ENCODE peak calls at places on chromosomes 7 and 10, in seven cellular contexts. A is occipital lobe; D is NCI-H345; J is PC-9; L is activated CD4-positive, alpha-beta T cell treated with anti-CD3 and anti-CD28 coated beads for 4 hours; R is tibial artery; B is OCI-M1. Q is an unnamed sample.
A peak's percentile ranks its signal among the peaks of the same experiment; 100 is the strongest.

GRCh38 chr7:1510780-1511154 is 6.6 kb upstream of the INTS1 start:
- DNase-seq in A (no peak), D (no peak), J (no peak), L (no peak), R (no peak), B (no peak), Q (no peak)

GRCh38 chr10:96230527-96230926 is 40.8 kb downstream of the BLNK start:
- DNase-seq in A (no peak), D (no peak), J (no peak), L (no peak), R (no peak), B (no peak), Q (no peak)

GRCh38 chr10:7986851-7987250 is 67.6 kb upstream of the GATA3 start:
- DNase-seq in A (no peak), D (no peak), J (no peak), L (no peak), R (no peak), B (peak; percentile 76), Q (no peak)

GRCh38 chr7:159025161-159025779 is 119.4 kb downstream of the VIPR2 start:
- DNase-seq in A (no peak), D (no peak), J (no peak), L (no peak), R (peak; percentile 59), B (peak; percentile 24), Q (no peak)

GRCh38 chr7:151152935-151153513 is 14.5 kb downstream of the GBX1 start:
- DNase-seq in A (no peak), D (no peak), J (no peak), L (no peak), R (no peak), B (no peak), Q (no peak)

GRCh38 chr7:5143106-5143505 is 46.9 kb upstream of the WIPI2 start:
- DNase-seq in A (peak; percentile 23), D (no peak), J (no peak), L (peak; percentile 43), R (no peak), B (no peak), Q (no peak)

GRCh38 chr7:157139142-157140117 is 704 bp downstream of the UBE3C start:
- DNase-seq in A (no peak), D (peak; percentile 4), J (no peak), L (peak; percentile 47), R (peak; percentile 76), B (peak; percentile 20), Q (no peak)

GRCh38 chr7:124462249-124462648 is 303.3 kb downstream of the GPR37 start:
- DNase-seq in A (no peak), D (no peak), J (no peak), L (no peak), R (no peak), B (no peak), Q (no peak)

GRCh38 chr7:33500590-33500989 is 371.2 kb downstream of the BBS9 start:
- DNase-seq in A (no peak), D (no peak), J (no peak), L (no peak), R (no peak), B (no peak), Q (no peak)

GRCh38 chr10:86648706-86649426 is 5.5 kb upstream of the OPN4 start:
- DNase-seq in A (no peak), D (no peak), J (peak; percentile 75), L (no peak), R (peak; percentile 83), B (no peak), Q (peak; percentile 82)

GRCh38 chr7:96953676-96954513 is 51.5 kb upstream of the DLX6 start:
- DNase-seq in A (no peak), D (no peak), J (no peak), L (no peak), R (no peak), B (no peak), Q (no peak)

GRCh38 chr10:31980471-31980870 is 51.8 kb upstream of the ARHGAP12 start:
- DNase-seq in A (no peak), D (no peak), J (no peak), L (no peak), R (no peak), B (no peak), Q (no peak)

GRCh38 chr10:86888585-86889381 is 68.6 kb downstream of the MMRN2 start:
- DNase-seq in A (no peak), D (no peak), J (no peak), L (no peak), R (no peak), B (peak; percentile 89), Q (peak; percentile 31)

GRCh38 chr10:71812913-71813590 is 38.0 kb downstream of the PSAP start:
- DNase-seq in A (no peak), D (no peak), J (no peak), L (no peak), R (no peak), B (no peak), Q (no peak)

GRCh38 chr7:39609084-39609461 is 14.3 kb upstream of the RALA start:
- DNase-seq in A (no peak), D (no peak), J (no peak), L (no peak), R (no peak), B (no peak), Q (no peak)

GRCh38 chr10:27158421-27158820 is 3.3 kb downstream of the MASTL start:
- DNase-seq in A (no peak), D (no peak), J (no peak), L (no peak), R (no peak), B (no peak), Q (no peak)

GRCh38 chr7:151850484-151851159 is 26.3 kb downstream of the PRKAG2 start:
- DNase-seq in A (no peak), D (no peak), J (no peak), L (no peak), R (no peak), B (no peak), Q (no peak)

GRCh38 chr10:81309041-81309552 is 565.9 kb upstream of the NRG3 start:
- DNase-seq in A (no peak), D (no peak), J (no peak), L (no peak), R (no peak), B (no peak), Q (no peak)

GRCh38 chr7:47293884-47294568 is 287.9 kb downstream of the TNS3 start:
- DNase-seq in A (no peak), D (no peak), J (no peak), L (no peak), R (no peak), B (no peak), Q (no peak)

GRCh38 chr7:528451-528850 is 8.8 kb upstream of the PDGFA start:
- DNase-seq in A (no peak), D (no peak), J (no peak), L (no peak), R (no peak), B (no peak), Q (no peak)

GRCh38 chr7:150631084-150631824 is 931 bp downstream of the GIMAP6 start:
- DNase-seq in A (no peak), D (no peak), J (no peak), L (peak; percentile 50), R (no peak), B (no peak), Q (no peak)

GRCh38 chr7:24290004-24290641 is 6.1 kb downstream of the NPY start:
- DNase-seq in A (no peak), D (peak; percentile 66), J (peak; percentile 20), L (peak; percentile 22), R (no peak), B (peak; percentile 78), Q (no peak)

GRCh38 chr7:131769241-131769640 is 212.8 kb upstream of the PODXL start:
- DNase-seq in A (no peak), D (no peak), J (no peak), L (no peak), R (no peak), B (no peak), Q (no peak)

GRCh38 chr7:50488379-50488778 is 38.2 kb upstream of the FIGNL1 start:
- DNase-seq in A (no peak), D (no peak), J (no peak), L (no peak), R (no peak), B (peak; percentile 1), Q (no peak)

GRCh38 chr7:153170287-153170686 is 410.7 kb downstream of the ACTR3B start:
- DNase-seq in A (no peak), D (no peak), J (no peak), L (no peak), R (no peak), B (no peak), Q (no peak)

GRCh38 chr10:3290550-3290949 is 118.0 kb upstream of the PITRM1 start:
- DNase-seq in A (no peak), D (no peak), J (no peak), L (no peak), R (no peak), B (no peak), Q (no peak)

GRCh38 chr7:92747041-92747835 is 89.1 kb downstream of the CDK6 start:
- DNase-seq in A (no peak), D (no peak), J (no peak), L (no peak), R (no peak), B (no peak), Q (no peak)

GRCh38 chr10:62492012-62492869 is 118.1 kb downstream of the ZNF365 start:
- DNase-seq in A (no peak), D (peak; percentile 1), J (no peak), L (peak; percentile 6), R (no peak), B (peak; percentile 43), Q (peak; percentile 4)

GRCh38 chr10:79905322-79906314 is 43.3 kb downstream of the SFTPD start:
- DNase-seq in A (no peak), D (no peak), J (peak; percentile 12), L (peak; percentile 19), R (no peak), B (peak; percentile 61), Q (no peak)

GRCh38 chr7:129975309-129975708 is 22.5 kb upstream of the UBE2H start:
- DNase-seq in A (no peak), D (no peak), J (no peak), L (no peak), R (no peak), B (peak; percentile 17), Q (no peak)